ENCODE peak calls at places on chromosomes 1 and 21, in six cellular contexts. K, L, O, C, E and T are unnamed samples.

GRCh38 chr1:64471218-64471719 is 1.3 kb downstream of the CACHD1 start:
- DNase-seq in K (peak; percentile 35), L (peak; percentile 74), O (peak; percentile 39), E (peak; percentile 74), C (no peak), T (no peak)

GRCh38 chr1:119595606-119596005 is 52.5 kb downstream of the ZNF697 start:
- DNase-seq in E (no peak), L (no peak), O (no peak), C (no peak), K (no peak), T (no peak)

GRCh38 chr1:192539450-192540132 is 36.0 kb upstream of the RGS1 start:
- DNase-seq in L (no peak), O (no peak), E (no peak), K (no peak), C (no peak), T (no peak)

GRCh38 chr1:232011961-232012360 is 385.4 kb downstream of the DISC1 start:
- DNase-seq in O (no peak), E (no peak), K (no peak), C (no peak), L (no peak), T (no peak)

GRCh38 chr1:42928859-42929258 is 29.8 kb downstream of the SLC2A1 start:
- DNase-seq in K (no peak), O (no peak), C (no peak), L (no peak), E (no peak), T (no peak)

GRCh38 chr21:42570362-42570761 is 56.7 kb downstream of the SLC37A1 start:
- DNase-seq in O (no peak), L (peak; percentile 7), K (no peak), C (peak; percentile 44), E (peak; percentile 32), T (no peak)

GRCh38 chr1:226723640-226724532 is 15.2 kb downstream of the ITPKB start:
- DNase-seq in E (no peak), K (no peak), C (no peak), L (peak; percentile 63), O (no peak), T (no peak)

GRCh38 chr1:10794724-10795304 is 1.6 kb downstream of the CASZ1 start:
- DNase-seq in C (no peak), K (no peak), E (no peak), O (peak; percentile 40), L (peak; percentile 62), T (no peak)

GRCh38 chr1:6268431-6268830 is 7.5 kb upstream of the GPR153 start:
- DNase-seq in E (no peak), O (no peak), C (no peak), K (no peak), L (no peak), T (no peak)

GRCh38 chr1:8989061-8989460 is 37.2 kb downstream of the SLC2A7 start:
- DNase-seq in K (no peak), C (no peak), L (peak; percentile 48), O (no peak), E (no peak), T (no peak)

GRCh38 chr1:23904748-23905357 is 8.3 kb downstream of the CNR2 start:
- DNase-seq in E (no peak), O (no peak), K (no peak), C (no peak), L (no peak), T (no peak)

GRCh38 chr1:241817331-241817792 is 30.6 kb upstream of the EXO1 start:
- DNase-seq in O (no peak), K (no peak), C (no peak), E (no peak), L (no peak), T (no peak)

GRCh38 chr1:108208724-108209404 is 8.7 kb upstream of the SLC25A24 start:
- DNase-seq in L (no peak), K (no peak), C (no peak), O (no peak), E (no peak), T (no peak)

GRCh38 chr1:227908366-227908765 is 39.4 kb downstream of the WNT9A start:
- DNase-seq in C (no peak), E (no peak), O (no peak), K (no peak), L (peak; percentile 7), T (no peak)

GRCh38 chr1:29136463-29136915 is 12.8 kb upstream of the TMEM200B start:
- DNase-seq in L (peak; percentile 68), O (no peak), E (no peak), K (no peak), C (no peak), T (no peak)

GRCh38 chr1:9331558-9332346 is 39.1 kb downstream of the SPSB1 start:
- DNase-seq in O (no peak), K (no peak), L (peak; percentile 28), C (no peak), E (no peak), T (no peak)

GRCh38 chr1:212621830-212622315 is 13.3 kb downstream of the ATF3 start:
- DNase-seq in K (no peak), L (no peak), C (no peak), O (no peak), E (no peak), T (no peak)

GRCh38 chr1:196001188-196001587 is 607.1 kb downstream of the KCNT2 start:
- DNase-seq in K (no peak), O (no peak), L (no peak), E (no peak), C (no peak), T (no peak)

GRCh38 chr1:178311164-178311563 is 185.6 kb downstream of the CLEC20A start:
- DNase-seq in E (no peak), O (no peak), K (no peak), C (no peak), L (no peak), T (no peak)
- H3K4me3 ChIP-seq in E (no peak overlapping the region), O (no peak overlapping the region), K (no peak overlapping the region), C (no peak overlapping the region), L (no peak overlapping the region), T (no peak overlapping the region)

GRCh38 chr1:244060691-244061090 is 9.6 kb downstream of the ZBTB18 start:
- DNase-seq in L (no peak), O (no peak), C (no peak), K (no peak), E (no peak), T (no peak)

GRCh38 chr1:244054924-244055263 is 3.8 kb downstream of the ZBTB18 start:
- DNase-seq in C (no peak), O (no peak), K (no peak), L (peak; percentile 42), E (no peak), T (no peak)

GRCh38 chr1:244056602-244057001 is 5.5 kb downstream of the ZBTB18 start:
- DNase-seq in C (no peak), K (no peak), O (no peak), L (no peak), E (no peak), T (no peak)

GRCh38 chr1:244060117-244060516 is 9.0 kb downstream of the ZBTB18 start:
- DNase-seq in O (no peak), L (no peak), K (no peak), C (no peak), E (no peak), T (no peak)

DNA sequence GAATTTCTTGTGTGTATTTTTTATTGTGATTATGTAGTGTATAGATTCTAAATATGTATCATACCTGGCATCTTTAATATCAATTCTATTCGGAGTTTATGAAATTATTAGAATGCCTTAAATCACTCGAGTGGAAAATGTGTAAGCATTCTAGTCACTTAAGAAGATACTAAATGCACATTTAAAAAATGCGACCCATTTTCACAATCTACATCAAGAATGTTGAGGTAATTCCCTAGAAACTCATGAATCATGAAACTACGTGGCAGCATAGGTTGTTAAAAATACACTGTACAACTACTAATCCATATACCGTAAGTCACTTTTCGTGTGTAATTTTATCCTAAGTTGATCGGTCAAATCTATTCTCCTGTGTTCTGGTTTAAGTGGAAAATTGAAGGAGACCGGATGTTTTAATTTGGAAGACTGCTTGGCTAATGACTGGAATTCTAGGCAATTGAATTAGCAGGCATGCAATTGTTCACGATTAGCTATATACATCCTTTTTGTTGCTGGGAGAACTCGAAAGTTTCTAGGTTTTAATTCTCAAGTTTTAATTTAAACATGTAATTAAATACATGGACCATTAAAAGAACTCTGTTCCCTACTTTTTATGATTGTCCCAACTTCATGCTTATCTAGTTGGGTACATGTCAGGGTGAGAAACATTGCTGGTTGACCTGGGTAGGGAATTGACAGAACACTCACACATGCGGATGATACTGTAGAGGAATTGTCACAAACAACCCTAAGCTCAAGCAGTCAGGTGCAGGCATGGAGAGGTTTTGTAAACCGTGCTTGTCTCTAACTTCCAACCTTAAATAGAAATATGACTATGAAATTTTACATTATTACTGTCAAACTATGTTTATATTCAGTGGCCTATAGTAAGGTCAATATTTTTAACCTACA is 6.6 kb downstream of the ZBTB18 start:
- DNase-seq in E (no peak), C (no peak), O (no peak), L (no peak), K (no peak), T (no peak)
- H3K4me3 ChIP-seq in E (no peak overlapping the region), C (no peak overlapping the region), O (no peak overlapping the region), L (no peak overlapping the region), K (no peak overlapping the region), T (no peak overlapping the region)

GRCh38 chr21:25506268-25506667 is 101.0 kb downstream of the MRPL39 start:
- DNase-seq in K (no peak), L (no peak), E (no peak), C (no peak), O (no peak), T (no peak)

GRCh38 chr21:25507522-25507921 is 99.8 kb downstream of the MRPL39 start:
- DNase-seq in E (no peak), O (no peak), C (no peak), L (no peak), K (no peak), T (no peak)

GRCh38 chr21:25509862-25510261 is 97.4 kb downstream of the MRPL39 start:
- DNase-seq in E (no peak), O (no peak), K (no peak), C (no peak), L (no peak), T (no peak)

GRCh38 chr21:25506887-25507286 is 100.4 kb downstream of the MRPL39 start:
- DNase-seq in O (no peak), E (no peak), K (no peak), L (no peak), C (no peak), T (no peak)

DNA sequence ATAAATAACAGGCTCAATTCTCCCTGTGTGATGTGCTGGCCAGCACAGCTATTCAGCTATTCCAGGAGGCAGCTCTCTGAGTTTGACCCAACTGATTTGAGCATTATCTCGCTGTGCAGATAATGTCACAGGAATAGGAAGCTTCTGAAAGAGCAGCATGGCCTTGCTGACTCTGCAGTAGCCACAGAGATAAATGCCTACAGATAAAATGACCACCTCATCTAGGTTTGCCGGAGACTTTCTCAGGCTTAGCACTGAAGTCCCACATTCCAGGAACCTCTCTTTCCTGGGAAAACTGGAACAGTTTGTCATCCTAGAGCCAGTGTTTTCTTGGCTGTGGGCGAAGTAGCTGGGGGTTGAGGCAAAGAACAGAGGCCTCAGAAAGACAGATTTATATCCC is 98.9 kb downstream of the MRPL39 start:
- DNase-seq in O (no peak), E (no peak), C (no peak), L (no peak), K (no peak), T (no peak)
- H3K4me3 ChIP-seq in O (no peak overlapping the region), E (no peak overlapping the region), C (no peak overlapping the region), L (no peak overlapping the region), K (no peak overlapping the region), T (no peak overlapping the region)

DNA sequence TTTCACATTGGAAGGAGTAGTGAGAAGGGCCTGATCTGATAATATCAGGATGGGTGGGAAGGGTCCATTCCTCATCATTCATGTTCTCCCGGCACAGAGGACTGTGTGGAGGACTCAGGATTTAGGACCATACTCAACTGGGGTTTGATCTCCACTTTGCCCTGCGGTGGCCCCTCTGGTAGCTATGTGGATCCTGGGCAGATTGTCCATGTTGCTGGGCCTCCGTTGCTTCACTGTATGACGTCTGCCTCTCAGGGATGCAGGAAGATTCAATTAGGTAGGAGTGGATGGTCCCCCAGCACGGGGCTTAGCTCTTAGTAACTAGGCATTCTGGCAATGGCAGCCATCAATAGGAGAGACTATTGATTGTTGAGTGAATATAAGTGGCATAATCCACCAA is 2.3 kb downstream of the ETS2 start:
- DNase-seq in K (no peak), E (no peak), L (no peak), C (no peak), O (peak; percentile 61), T (no peak)
- H3K4me3 ChIP-seq in K (peak overlapping the region; percentile 20), E (peak overlapping the region; percentile 75), L (peak overlapping the region; percentile 89), C (peak overlapping the region; percentile 82), O (peak overlapping the region; percentile 83), T (peak overlapping the region; percentile 98)